ENCODE peak calls at places on chromosome 2, in seven cellular contexts. A is choroid plexus epithelial cell, N is Peyer's patch, X is type B pancreatic cell, R is breast epithelium, S is NCI-H2107, Y is psoas muscle. P is an unnamed sample.

GRCh38 chr2:160719116-160719515 is 225.5 kb upstream of the RBMS1 start:
- DNase-seq in Y (no peak), X (no peak), A (peak; percentile 41), S (no peak), N (no peak), R (no peak), P (no peak)

GRCh38 chr2:64455545-64455944 is 1.6 kb downstream of the LGALSL start:
- DNase-seq in N (no peak), Y (no peak), R (no peak), S (no peak), A (no peak), X (no peak), P (no peak)

GRCh38 chr2:182824056-182824758 is 42.2 kb downstream of the FRZB start:
- DNase-seq in A (no peak), R (no peak), X (no peak), N (no peak), Y (no peak), S (no peak), P (no peak)

GRCh38 chr2:179898873-179899272 is 37.5 kb upstream of the ZNF385B start:
- DNase-seq in S (no peak), Y (no peak), N (no peak), A (peak; percentile 51), R (no peak), X (no peak), P (no peak)

GRCh38 chr2:196249860-196250259 is 78.5 kb upstream of the STK17B start:
- DNase-seq in A (no peak), X (no peak), N (no peak), Y (no peak), R (no peak), S (no peak), P (no peak)

GRCh38 chr2:201936817-201937216 is 96.8 kb upstream of the FZD7 start:
- DNase-seq in X (no peak), R (no peak), S (no peak), A (no peak), N (no peak), Y (no peak), P (peak; percentile 12)

GRCh38 chr2:157825885-157826284 is 50.2 kb downstream of the ACVR1 start:
- DNase-seq in R (no peak), S (no peak), Y (peak; percentile 25), X (no peak), N (no peak), A (peak; percentile 64), P (no peak)

GRCh38 chr2:187976259-187976658 is 315.4 kb upstream of the GULP1 start:
- DNase-seq in R (no peak), N (no peak), X (no peak), Y (no peak), A (no peak), S (no peak), P (no peak)

GRCh38 chr2:121202541-121203310 is 82.3 kb downstream of the TFCP2L1 start:
- DNase-seq in Y (no peak), S (peak; percentile 18), X (no peak), N (no peak), R (no peak), A (no peak), P (no peak)

P was measured in mesenteric fat pad.